ENCODE peak calls at places on chromosomes 2 and 18, in eight cellular contexts. One of them, this sample, is unnamed.
A peak's percentile ranks its signal among the peaks of the same experiment; 100 is the strongest.

GRCh38 chr2:62787381-62787780 is 81.9 kb downstream of the EHBP1 start:
- DNase-seq in mammary epithelial cell: peak; percentile 20
- DNase-seq in HepG2: no peak
- DNase-seq in MM.1S: peak; percentile 30
- DNase-seq in A673: peak; percentile 76
- DNase-seq in K562: no peak
- DNase-seq in DND-41: no peak
- DNase-seq in neural progenitor cell: peak; percentile 42
- DNase-seq in this sample: peak; percentile 38

GRCh38 chr2:102186676-102187190 is at the start of gene IL1RL2:
- DNase-seq in K562: no peak
- DNase-seq in neural progenitor cell: no peak
- DNase-seq in MM.1S: no peak
- DNase-seq in HepG2: no peak
- DNase-seq in mammary epithelial cell: peak; percentile 44
- DNase-seq in A673: no peak
- DNase-seq in DND-41: no peak
- DNase-seq in this sample: no peak

GRCh38 chr2:40243581-40243980 is 208.3 kb downstream of the SLC8A1 start:
- DNase-seq in neural progenitor cell: no peak
- DNase-seq in mammary epithelial cell: no peak
- DNase-seq in K562: no peak
- DNase-seq in DND-41: no peak
- DNase-seq in A673: no peak
- DNase-seq in HepG2: no peak
- DNase-seq in MM.1S: no peak
- DNase-seq in this sample: no peak

GRCh38 chr2:109510136-109511028 is 103.4 kb downstream of the SEPTIN10 start:
- DNase-seq in MM.1S: peak; percentile 78
- DNase-seq in neural progenitor cell: peak; percentile 79
- DNase-seq in K562: peak; percentile 79
- DNase-seq in HepG2: peak; percentile 75
- DNase-seq in DND-41: peak; percentile 82
- DNase-seq in mammary epithelial cell: peak; percentile 50
- DNase-seq in A673: peak; percentile 79
- DNase-seq in this sample: peak; percentile 50

GRCh38 chr2:172196768-172197322 is 94.1 kb upstream of the DLX2 start:
- DNase-seq in MM.1S: peak; percentile 37
- DNase-seq in HepG2: no peak
- DNase-seq in A673: no peak
- DNase-seq in K562: no peak
- DNase-seq in DND-41: peak; percentile 54
- DNase-seq in mammary epithelial cell: peak; percentile 100
- DNase-seq in neural progenitor cell: no peak
- DNase-seq in this sample: peak; percentile 91

GRCh38 chr18:21330122-21330701 is 88.2 kb downstream of the GREB1L start:
- DNase-seq in K562: no peak
- DNase-seq in mammary epithelial cell: peak; percentile 54
- DNase-seq in A673: no peak
- DNase-seq in neural progenitor cell: peak; percentile 43
- DNase-seq in MM.1S: no peak
- DNase-seq in HepG2: peak; percentile 32
- DNase-seq in DND-41: no peak
- DNase-seq in this sample: peak; percentile 88

GRCh38 chr2:149768320-149768799 is 180.8 kb upstream of the MMADHC start:
- DNase-seq in K562: no peak
- DNase-seq in MM.1S: no peak
- DNase-seq in mammary epithelial cell: peak; percentile 27
- DNase-seq in HepG2: no peak
- DNase-seq in A673: peak; percentile 42
- DNase-seq in DND-41: no peak
- DNase-seq in neural progenitor cell: no peak
- DNase-seq in this sample: peak; percentile 49

GRCh38 chr2:31987454-31987853 is 23.4 kb downstream of the MEMO1 start:
- DNase-seq in neural progenitor cell: no peak
- DNase-seq in mammary epithelial cell: peak; percentile 74
- DNase-seq in A673: peak; percentile 23
- DNase-seq in DND-41: no peak
- DNase-seq in K562: no peak
- DNase-seq in HepG2: no peak
- DNase-seq in MM.1S: no peak
- DNase-seq in this sample: no peak

GRCh38 chr2:75500633-75501032 is 60.1 kb downstream of the EVA1A start:
- DNase-seq in A673: peak; percentile 77
- DNase-seq in mammary epithelial cell: peak; percentile 48
- DNase-seq in MM.1S: no peak
- DNase-seq in K562: no peak
- DNase-seq in DND-41: no peak
- DNase-seq in HepG2: no peak
- DNase-seq in neural progenitor cell: no peak
- DNase-seq in this sample: no peak

GRCh38 chr2:182625814-182626213 is 90.2 kb upstream of the DNAJC10 start:
- DNase-seq in A673: no peak
- DNase-seq in MM.1S: no peak
- DNase-seq in mammary epithelial cell: no peak
- DNase-seq in K562: no peak
- DNase-seq in neural progenitor cell: no peak
- DNase-seq in HepG2: no peak
- DNase-seq in DND-41: no peak
- DNase-seq in this sample: peak; percentile 40

GRCh38 chr18:67520276-67521035 is 3.9 kb upstream of the DSEL start:
- DNase-seq in DND-41: no peak
- DNase-seq in neural progenitor cell: no peak
- DNase-seq in A673: no peak
- DNase-seq in MM.1S: no peak
- DNase-seq in HepG2: no peak
- DNase-seq in mammary epithelial cell: no peak
- DNase-seq in K562: no peak
- DNase-seq in this sample: no peak

GRCh38 chr2:237236188-237236587 is 150.5 kb downstream of the COPS8 start:
- DNase-seq in MM.1S: no peak
- DNase-seq in A673: no peak
- DNase-seq in DND-41: no peak
- DNase-seq in K562: no peak
- DNase-seq in HepG2: no peak
- DNase-seq in mammary epithelial cell: no peak
- DNase-seq in neural progenitor cell: no peak
- DNase-seq in this sample: no peak

GRCh38 chr2:68715353-68716041 is 19.1 kb upstream of the ARHGAP25 start:
- DNase-seq in mammary epithelial cell: peak; percentile 62
- DNase-seq in K562: peak; percentile 76
- DNase-seq in MM.1S: peak; percentile 91
- DNase-seq in neural progenitor cell: peak; percentile 83
- DNase-seq in HepG2: peak; percentile 71
- DNase-seq in DND-41: peak; percentile 52
- DNase-seq in A673: peak; percentile 87
- DNase-seq in this sample: peak; percentile 37

GRCh38 chr18:10898417-10898974 is 250.9 kb downstream of the PIEZO2 start:
- DNase-seq in DND-41: no peak
- DNase-seq in HepG2: no peak
- DNase-seq in K562: no peak
- DNase-seq in MM.1S: no peak
- DNase-seq in mammary epithelial cell: no peak
- DNase-seq in neural progenitor cell: no peak
- DNase-seq in A673: no peak
- DNase-seq in this sample: no peak

GRCh38 chr2:24276349-24276899 is 83.9 kb downstream of the ITSN2 start:
- DNase-seq in DND-41: no peak
- DNase-seq in A673: no peak
- DNase-seq in K562: no peak
- DNase-seq in neural progenitor cell: no peak
- DNase-seq in MM.1S: no peak
- DNase-seq in mammary epithelial cell: peak; percentile 59
- DNase-seq in HepG2: no peak
- DNase-seq in this sample: no peak

GRCh38 chr18:68803371-68803770 is 5.5 kb downstream of the CCDC102B start:
- DNase-seq in MM.1S: no peak
- DNase-seq in A673: peak; percentile 37
- DNase-seq in HepG2: no peak
- DNase-seq in neural progenitor cell: peak; percentile 39
- DNase-seq in K562: no peak
- DNase-seq in DND-41: no peak
- DNase-seq in mammary epithelial cell: no peak
- DNase-seq in this sample: no peak

GRCh38 chr2:15826273-15826717 is 114.1 kb upstream of the MYCN start:
- DNase-seq in K562: no peak
- DNase-seq in neural progenitor cell: peak; percentile 87
- DNase-seq in HepG2: no peak
- DNase-seq in DND-41: no peak
- DNase-seq in MM.1S: no peak
- DNase-seq in mammary epithelial cell: no peak
- DNase-seq in A673: no peak
- DNase-seq in this sample: no peak

DNA sequence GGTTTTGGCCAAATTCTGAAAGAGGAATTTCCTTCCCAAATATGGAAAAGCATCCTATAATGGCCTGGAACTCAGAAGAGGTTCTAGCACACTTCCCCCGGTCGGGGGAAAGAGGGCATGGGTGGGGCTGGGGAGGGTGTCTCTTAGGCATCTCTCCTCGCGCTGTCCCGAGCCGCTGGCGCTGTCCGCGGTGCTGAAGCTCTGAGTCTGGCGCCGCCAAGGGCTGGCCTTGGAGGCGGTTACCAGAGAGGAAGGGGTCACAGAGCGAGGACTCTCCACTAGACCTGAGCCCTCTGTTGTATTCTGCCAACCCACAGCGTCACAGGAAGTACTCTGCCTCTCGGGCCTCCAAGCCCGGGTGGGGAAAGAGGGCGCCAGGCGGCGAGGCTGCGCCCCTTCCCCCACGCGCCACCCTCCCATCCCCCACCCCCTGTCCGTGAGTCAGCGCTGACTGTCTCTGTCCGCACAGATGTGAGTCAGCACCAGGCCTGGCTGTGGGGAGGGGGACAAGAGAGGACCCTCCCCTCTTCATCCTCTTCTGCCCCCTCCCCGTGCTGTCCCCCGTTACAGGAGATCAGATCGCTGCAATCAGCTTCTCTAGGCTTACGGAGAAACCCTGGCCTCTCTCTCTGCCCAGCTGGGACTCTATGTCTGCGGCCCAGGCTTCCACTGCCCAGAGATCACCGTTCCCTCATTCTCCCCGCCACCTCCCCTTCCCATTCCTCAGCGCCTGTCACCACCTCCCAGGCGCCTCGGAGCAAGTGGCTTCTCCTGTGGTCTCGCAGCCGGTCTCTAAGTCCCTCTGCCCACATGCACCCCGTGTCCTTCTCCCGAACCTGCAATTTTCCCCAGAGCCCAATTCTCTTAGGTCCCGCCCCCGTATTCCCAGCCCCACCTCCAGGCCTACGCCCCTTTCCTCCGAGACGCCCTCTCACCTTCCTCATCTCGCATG is 783 bp downstream of the PTPRN start:
- DNase-seq in A673: peak; percentile 78
- DNase-seq in DND-41: peak; percentile 83
- DNase-seq in neural progenitor cell: peak; percentile 95
- DNase-seq in HepG2: peak; percentile 41
- DNase-seq in MM.1S: peak; percentile 64
- DNase-seq in mammary epithelial cell: peak; percentile 46
- DNase-seq in K562: peak; percentile 79
- DNase-seq in this sample: no peak
- TF ChIP-seq EZH2 in A673: no peak
- TF ChIP-seq EZH2 in DND-41: no peak
- TF ChIP-seq EZH2 in neural progenitor cell: no peak
- TF ChIP-seq EZH2 in HepG2: no peak
- TF ChIP-seq EZH2 in MM.1S: no peak
- TF ChIP-seq EZH2 in mammary epithelial cell: no peak
- TF ChIP-seq EZH2 in K562: no peak
- TF ChIP-seq EZH2 in this sample: no peak

GRCh38 chr2:176130917-176131616 is 1.6 kb downstream of the HOXD8 start:
- DNase-seq in HepG2: no peak
- DNase-seq in MM.1S: no peak
- DNase-seq in neural progenitor cell: no peak
- DNase-seq in A673: no peak
- DNase-seq in K562: no peak
- DNase-seq in DND-41: no peak
- DNase-seq in mammary epithelial cell: no peak
- DNase-seq in this sample: no peak
- TF ChIP-seq EZH2 in HepG2: no peak
- TF ChIP-seq EZH2 in MM.1S: no peak
- TF ChIP-seq EZH2 in neural progenitor cell: peak; percentile 81
- TF ChIP-seq EZH2 in A673: no peak
- TF ChIP-seq EZH2 in K562: no peak
- TF ChIP-seq EZH2 in DND-41: no peak
- TF ChIP-seq EZH2 in mammary epithelial cell: peak; percentile 28
- TF ChIP-seq EZH2 in this sample: no peak

GRCh38 chr2:73611193-73611592 is 31.0 kb downstream of the NAT8 start:
- DNase-seq in HepG2: no peak
- DNase-seq in MM.1S: no peak
- DNase-seq in mammary epithelial cell: no peak
- DNase-seq in K562: no peak
- DNase-seq in A673: no peak
- DNase-seq in neural progenitor cell: no peak
- DNase-seq in DND-41: no peak
- DNase-seq in this sample: no peak
- TF ChIP-seq EZH2 in HepG2: no peak
- TF ChIP-seq EZH2 in MM.1S: no peak
- TF ChIP-seq EZH2 in mammary epithelial cell: no peak
- TF ChIP-seq EZH2 in K562: no peak
- TF ChIP-seq EZH2 in A673: no peak
- TF ChIP-seq EZH2 in neural progenitor cell: no peak
- TF ChIP-seq EZH2 in DND-41: no peak
- TF ChIP-seq EZH2 in this sample: no peak

GRCh38 chr2:118846667-118847446 is 591 bp downstream of the EN1 start:
- DNase-seq in HepG2: no peak
- DNase-seq in DND-41: no peak
- DNase-seq in K562: peak; percentile 63
- DNase-seq in mammary epithelial cell: no peak
- DNase-seq in A673: peak; percentile 18
- DNase-seq in MM.1S: no peak
- DNase-seq in neural progenitor cell: peak; percentile 66
- DNase-seq in this sample: no peak

GRCh38 chr2:118844261-118845004 is 3.0 kb downstream of the EN1 start:
- DNase-seq in MM.1S: no peak
- DNase-seq in mammary epithelial cell: no peak
- DNase-seq in HepG2: no peak
- DNase-seq in A673: no peak
- DNase-seq in K562: no peak
- DNase-seq in neural progenitor cell: peak; percentile 26
- DNase-seq in DND-41: no peak
- DNase-seq in this sample: no peak

GRCh38 chr2:118847447-118848172 is at the start of gene EN1:
- DNase-seq in MM.1S: no peak
- DNase-seq in neural progenitor cell: peak; percentile 82
- DNase-seq in DND-41: no peak
- DNase-seq in HepG2: no peak
- DNase-seq in mammary epithelial cell: no peak
- DNase-seq in K562: peak; percentile 90
- DNase-seq in A673: peak; percentile 85
- DNase-seq in this sample: no peak

GRCh38 chr2:118845005-118845842 is 2.2 kb downstream of the EN1 start:
- DNase-seq in K562: peak; percentile 50
- DNase-seq in HepG2: no peak
- DNase-seq in mammary epithelial cell: no peak
- DNase-seq in DND-41: no peak
- DNase-seq in MM.1S: no peak
- DNase-seq in A673: no peak
- DNase-seq in neural progenitor cell: peak; percentile 59
- DNase-seq in this sample: no peak

GRCh38 chr2:118845843-118846666 is 1.4 kb downstream of the EN1 start:
- DNase-seq in neural progenitor cell: peak; percentile 54
- DNase-seq in HepG2: no peak
- DNase-seq in mammary epithelial cell: no peak
- DNase-seq in MM.1S: no peak
- DNase-seq in A673: no peak
- DNase-seq in DND-41: no peak
- DNase-seq in K562: peak; percentile 23
- DNase-seq in this sample: no peak
- TF ChIP-seq EZH2 in neural progenitor cell: peak; percentile 84
- TF ChIP-seq EZH2 in HepG2: peak; percentile 86
- TF ChIP-seq EZH2 in mammary epithelial cell: peak; percentile 77
- TF ChIP-seq EZH2 in MM.1S: no peak
- TF ChIP-seq EZH2 in A673: peak; percentile 67
- TF ChIP-seq EZH2 in DND-41: no peak
- TF ChIP-seq EZH2 in K562: no peak
- TF ChIP-seq EZH2 in this sample: no peak

GRCh38 chr2:72917875-72918660 is 749 bp downstream of the EMX1 start:
- DNase-seq in A673: no peak
- DNase-seq in neural progenitor cell: peak; percentile 81
- DNase-seq in DND-41: no peak
- DNase-seq in HepG2: no peak
- DNase-seq in K562: no peak
- DNase-seq in MM.1S: no peak
- DNase-seq in mammary epithelial cell: no peak
- DNase-seq in this sample: no peak
- TF ChIP-seq EZH2 in A673: peak; percentile 99
- TF ChIP-seq EZH2 in neural progenitor cell: peak; percentile 99
- TF ChIP-seq EZH2 in DND-41: no peak
- TF ChIP-seq EZH2 in HepG2: peak; percentile 57
- TF ChIP-seq EZH2 in K562: no peak
- TF ChIP-seq EZH2 in MM.1S: peak; percentile 52
- TF ChIP-seq EZH2 in mammary epithelial cell: no peak
- TF ChIP-seq EZH2 in this sample: no peak

This sample was measured in PC-9.